ENCODE peak calls at places on chromosomes 4 and X, in four cellular contexts. T is NCI-H1436, E is left lung, R is hippocampal formation. P is an unnamed sample.

GRCh38 chrX:10282490-10282889 is 125.7 kb downstream of the CLCN4 start:
- DNase-seq in R (no peak), E (no peak), T (no peak), P (no peak)

GRCh38 chr4:148447672-148448071 is 5.5 kb upstream of the NR3C2 start:
- DNase-seq in E (no peak), T (no peak), R (no peak), P (no peak)

GRCh38 chr4:13541176-13541604 is 3.1 kb downstream of the NKX3-2 start:
- DNase-seq in R (no peak), T (no peak), E (no peak), P (peak; percentile 24)

GRCh38 chrX:40262641-40263560 is 165.1 kb upstream of the BCOR start:
- DNase-seq in E (no peak), T (no peak), R (no peak), P (peak; percentile 73)

GRCh38 chr4:149999485-150000074 is 78.7 kb upstream of the DCLK2 start:
- DNase-seq in T (peak; percentile 59), R (peak; percentile 80), E (no peak), P (peak; percentile 5)

GRCh38 chr4:71938776-71939175 is 93.0 kb upstream of the NPFFR2 start:
- DNase-seq in R (no peak), E (no peak), T (no peak), P (no peak)

GRCh38 chr4:177802149-177802548 is 359.9 kb upstream of the AGA start:
- DNase-seq in T (no peak), E (no peak), R (no peak), P (no peak)

GRCh38 chrX:106752101-106752678 is 25.7 kb downstream of the RNF128 start:
- DNase-seq in T (no peak), E (no peak), R (no peak), P (no peak)

GRCh38 chr4:138242076-138242829 is at the start of gene SLC7A11:
- DNase-seq in T (peak; percentile 93), R (peak; percentile 57), E (peak; percentile 79), P (no peak)

GRCh38 chr4:150039790-150040189 is 38.5 kb upstream of the DCLK2 start:
- DNase-seq in T (no peak), R (no peak), E (no peak), P (no peak)

GRCh38 chr4:173333658-173334084 is 487 bp downstream of the HMGB2 start:
- DNase-seq in E (peak; percentile 71), T (peak; percentile 46), R (no peak), P (no peak)

GRCh38 chr4:128168701-128169100 is 107.6 kb downstream of the LARP1B start:
- DNase-seq in R (no peak), T (no peak), E (no peak), P (no peak)

GRCh38 chr4:83981156-83981555 is 445.2 kb downstream of the GPAT3 start:
- DNase-seq in R (no peak), E (no peak), T (no peak), P (no peak)

GRCh38 chr4:176971576-176972105 is 178.9 kb upstream of the VEGFC start:
- DNase-seq in T (no peak), R (no peak), E (no peak), P (no peak)

GRCh38 chrX:134482371-134482770 is 22.4 kb downstream of the HPRT1 start:
- DNase-seq in T (no peak), R (no peak), E (no peak), P (no peak)

GRCh38 chr4:59570850-59571476 is 1629.2 kb upstream of the ADGRL3 start:
- DNase-seq in E (no peak), T (no peak), R (no peak), P (no peak)

GRCh38 chr4:129336457-129336856 is 240.5 kb downstream of the C4orf33 start:
- DNase-seq in T (no peak), R (no peak), E (no peak), P (no peak)

GRCh38 chr4:1051472-1051871 is 40.0 kb downstream of the FGFRL1 start:
- DNase-seq in R (no peak), T (no peak), E (no peak), P (no peak)

GRCh38 chrX:109714340-109714958 is 18.6 kb downstream of the ACSL4 start:
- DNase-seq in R (no peak), E (no peak), T (no peak), P (no peak)

GRCh38 chr4:103892616-103893015 is 172.8 kb upstream of the TACR3 start:
- DNase-seq in R (no peak), E (no peak), T (no peak), P (no peak)

GRCh38 chr4:126661194-126661593 is 971.6 kb upstream of the INTU start:
- DNase-seq in E (no peak), T (no peak), R (no peak), P (no peak)

GRCh38 chrX:134371133-134371532 is 88.8 kb upstream of the HPRT1 start:
- DNase-seq in R (no peak), T (no peak), E (no peak), P (no peak)

GRCh38 chrX:30910124-30910860 is 21.2 kb upstream of the TAB3 start:
- DNase-seq in E (no peak), R (no peak), T (no peak), P (no peak)

GRCh38 chr4:15552557-15553362 is 83.1 kb downstream of the CC2D2A start:
- DNase-seq in T (no peak), E (no peak), R (no peak), P (no peak)

GRCh38 chrX:12701625-12702024 is 89.6 kb upstream of the PRPS2 start:
- DNase-seq in E (peak; percentile 43), R (no peak), T (peak; percentile 31), P (no peak)